ENCODE peak calls at places on chromosomes 12 and 14, in four cellular contexts. One of them, this sample, is unnamed.

GRCh38 chr12:87995581-87996178 is 33.5 kb downstream of the C12orf50 start:
- DNase-seq in H1: peak
- DNase-seq in GM12878: no peak
- DNase-seq in HepG2: peak
- DNase-seq in this sample: peak

GRCh38 chr14:61145258-61145902 is 135.8 kb downstream of the TMEM30B start:
- DNase-seq in H1: no peak
- DNase-seq in HepG2: no peak
- DNase-seq in GM12878: no peak
- DNase-seq in this sample: no peak

GRCh38 chr12:68236421-68237059 is 10.9 kb upstream of the IL26 start:
- DNase-seq in GM12878: peak
- DNase-seq in H1: no peak
- DNase-seq in HepG2: peak
- DNase-seq in this sample: peak

GRCh38 chr14:68638056-68638816 is 154.6 kb downstream of the ZFP36L1 start:
- DNase-seq in HepG2: peak
- DNase-seq in GM12878: no peak
- DNase-seq in H1: peak
- DNase-seq in this sample: no peak

GRCh38 chr12:130764475-130765185 is 48.5 kb upstream of the RIMBP2 start:
- DNase-seq in HepG2: no peak
- DNase-seq in H1: no peak
- DNase-seq in GM12878: peak
- DNase-seq in this sample: peak

GRCh38 chr14:103562135-103562384 is 397 bp downstream of the BAG5 start:
- DNase-seq in GM12878: no peak
- DNase-seq in HepG2: no peak
- DNase-seq in H1: no peak
- DNase-seq in this sample: no peak

GRCh38 chr12:105348142-105348541 is 17.7 kb downstream of the C12orf75 start:
- DNase-seq in HepG2: no peak
- DNase-seq in H1: no peak
- DNase-seq in GM12878: no peak
- DNase-seq in this sample: no peak

GRCh38 chr12:15532364-15532977 is 210.2 kb downstream of the PTPRO start:
- DNase-seq in GM12878: peak
- DNase-seq in HepG2: peak
- DNase-seq in H1: peak
- DNase-seq in this sample: peak

GRCh38 chr14:64915797-64916196 is 1.5 kb downstream of the CHURC1 start:
- DNase-seq in H1: no peak
- DNase-seq in GM12878: no peak
- DNase-seq in HepG2: no peak
- DNase-seq in this sample: no peak

GRCh38 chr12:34599530-34600513 is 577.5 kb downstream of the ALG10 start:
- DNase-seq in HepG2: no peak
- DNase-seq in H1: no peak
- DNase-seq in GM12878: no peak
- DNase-seq in this sample: no peak

GRCh38 chr14:51209457-51209856 is 30.6 kb upstream of the TMX1 start:
- DNase-seq in HepG2: no peak
- DNase-seq in GM12878: no peak
- DNase-seq in H1: no peak
- DNase-seq in this sample: no peak

GRCh38 chr14:51206462-51206861 is 33.6 kb upstream of the TMX1 start:
- DNase-seq in HepG2: no peak
- DNase-seq in H1: no peak
- DNase-seq in GM12878: no peak
- DNase-seq in this sample: no peak

GRCh38 chr14:51208982-51209381 is 31.1 kb upstream of the TMX1 start:
- DNase-seq in HepG2: no peak
- DNase-seq in H1: no peak
- DNase-seq in GM12878: no peak
- DNase-seq in this sample: no peak

GRCh38 chr14:51211149-51211548 is 28.9 kb upstream of the TMX1 start:
- DNase-seq in HepG2: no peak
- DNase-seq in GM12878: no peak
- DNase-seq in H1: no peak
- DNase-seq in this sample: no peak

GRCh38 chr14:51210594-51210993 is 29.5 kb upstream of the TMX1 start:
- DNase-seq in HepG2: no peak
- DNase-seq in H1: no peak
- DNase-seq in GM12878: no peak
- DNase-seq in this sample: no peak
- TF ChIP-seq HDAC6 in HepG2: no peak
- TF ChIP-seq HDAC6 in H1: no peak
- TF ChIP-seq HDAC6 in GM12878: no peak
- TF ChIP-seq HDAC6 in this sample: no peak

GRCh38 chr12:52870361-52871290 is 21.8 kb upstream of the KRT78 start:
- DNase-seq in GM12878: no peak
- DNase-seq in HepG2: peak
- DNase-seq in H1: peak
- DNase-seq in this sample: peak

GRCh38 chr12:52871291-52871961 is 22.6 kb upstream of the KRT78 start:
- DNase-seq in H1: no peak
- DNase-seq in GM12878: no peak
- DNase-seq in HepG2: no peak
- DNase-seq in this sample: no peak

GRCh38 chr12:52865090-52865944 is 16.5 kb upstream of the KRT78 start:
- DNase-seq in H1: peak
- DNase-seq in GM12878: no peak
- DNase-seq in HepG2: peak
- DNase-seq in this sample: peak

GRCh38 chr12:52867636-52868035 is 18.8 kb upstream of the KRT78 start:
- DNase-seq in HepG2: no peak
- DNase-seq in H1: no peak
- DNase-seq in GM12878: no peak
- DNase-seq in this sample: no peak

DNA sequence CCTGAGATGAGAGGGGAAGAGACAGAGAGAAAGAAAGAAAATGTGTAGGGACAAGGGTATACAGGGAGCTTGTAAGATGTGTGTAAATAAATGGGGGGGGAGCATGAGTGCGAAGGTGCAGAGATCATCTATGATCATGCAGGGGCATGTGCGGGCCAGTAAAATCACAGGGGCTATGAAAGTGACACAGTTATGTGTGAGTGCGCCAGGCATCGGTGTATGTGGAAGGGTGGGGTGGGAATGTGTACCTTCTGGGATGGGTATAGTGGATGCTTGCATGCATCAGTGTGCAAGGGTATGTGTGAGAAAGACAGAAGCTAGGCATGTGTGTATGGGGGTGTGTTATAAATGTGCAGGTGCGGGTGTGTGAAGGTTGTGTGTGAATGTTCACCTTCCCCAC is 18.4 kb upstream of the KRT78 start:
- DNase-seq in H1: no peak
- DNase-seq in HepG2: no peak
- DNase-seq in GM12878: no peak
- DNase-seq in this sample: no peak
- TF ChIP-seq SRF in H1: no peak
- TF ChIP-seq SRF in HepG2: no peak
- TF ChIP-seq SRF in GM12878: no peak
- TF ChIP-seq SRF in this sample: no peak

GRCh38 chr14:91987192-91987591 is 39.7 kb upstream of the FBLN5 start:
- DNase-seq in GM12878: no peak
- DNase-seq in H1: no peak
- DNase-seq in HepG2: no peak
- DNase-seq in this sample: no peak

GRCh38 chr14:91980157-91980556 is 32.7 kb upstream of the FBLN5 start:
- DNase-seq in HepG2: no peak
- DNase-seq in H1: no peak
- DNase-seq in GM12878: peak
- DNase-seq in this sample: no peak

GRCh38 chr14:91985521-91986255 is 38.2 kb upstream of the FBLN5 start:
- DNase-seq in H1: no peak
- DNase-seq in HepG2: no peak
- DNase-seq in GM12878: no peak
- DNase-seq in this sample: no peak

GRCh38 chr14:91983571-91983970 is 36.1 kb upstream of the FBLN5 start:
- DNase-seq in HepG2: no peak
- DNase-seq in GM12878: no peak
- DNase-seq in H1: no peak
- DNase-seq in this sample: no peak

GRCh38 chr14:91985008-91985407 is 37.5 kb upstream of the FBLN5 start:
- DNase-seq in H1: no peak
- DNase-seq in GM12878: no peak
- DNase-seq in HepG2: no peak
- DNase-seq in this sample: no peak
- TF ChIP-seq HDAC6 in H1: no peak
- TF ChIP-seq HDAC6 in GM12878: no peak
- TF ChIP-seq HDAC6 in HepG2: no peak
- TF ChIP-seq HDAC6 in this sample: no peak

GRCh38 chr12:11433664-11434063 is 38.3 kb upstream of the PRB2 start:
- DNase-seq in HepG2: no peak
- DNase-seq in H1: no peak
- DNase-seq in GM12878: no peak
- DNase-seq in this sample: no peak

GRCh38 chr12:11437966-11438365 is 42.6 kb upstream of the PRB2 start:
- DNase-seq in HepG2: no peak
- DNase-seq in GM12878: no peak
- DNase-seq in H1: no peak
- DNase-seq in this sample: no peak
- TF ChIP-seq SRF in HepG2: no peak
- TF ChIP-seq SRF in GM12878: no peak
- TF ChIP-seq SRF in H1: no peak
- TF ChIP-seq SRF in this sample: no peak

GRCh38 chr12:6647083-6647604 is at the start of gene ACRBP:
- DNase-seq in HepG2: no peak
- DNase-seq in H1: peak
- DNase-seq in GM12878: no peak
- DNase-seq in this sample: no peak
- TF ChIP-seq HDAC6 in HepG2: no peak
- TF ChIP-seq HDAC6 in H1: no peak
- TF ChIP-seq HDAC6 in GM12878: no peak
- TF ChIP-seq HDAC6 in this sample: no peak

GRCh38 chr14:95500201-95500681 is 16.2 kb downstream of the SYNE3 start:
- DNase-seq in GM12878: no peak
- DNase-seq in HepG2: peak
- DNase-seq in H1: no peak
- DNase-seq in this sample: no peak
- TF ChIP-seq SRF in GM12878: peak
- TF ChIP-seq SRF in HepG2: no peak
- TF ChIP-seq SRF in H1: no peak
- TF ChIP-seq SRF in this sample: no peak

GRCh38 chr14:58919262-58919661 is 269.2 kb upstream of the DAAM1 start:
- DNase-seq in GM12878: peak
- DNase-seq in H1: no peak
- DNase-seq in HepG2: no peak
- DNase-seq in this sample: no peak
- TF ChIP-seq HDAC6 in GM12878: no peak
- TF ChIP-seq HDAC6 in H1: no peak
- TF ChIP-seq HDAC6 in HepG2: no peak
- TF ChIP-seq HDAC6 in this sample: no peak